ENCODE peak calls at places on chromosomes 1 and 21, in eight cellular contexts. R is naive thymus-derived CD4-positive, alpha-beta T cell; K is mammary epithelial cell; W is BE2C; N is neuronal stem cell; X is foreskin fibroblast; Q is left ventricle myocardium inferior; O is body of pancreas. S is an unnamed sample.

GRCh38 chr1:232439011-232439410 is 190.9 kb downstream of the SIPA1L2 start:
- DNase-seq in K (no peak), N (no peak), O (no peak), R (no peak), Q (no peak), X (no peak), W (no peak), S (no peak)

GRCh38 chr1:210233495-210234253 is 1.1 kb downstream of the SERTAD4 start:
- DNase-seq in K (peak; percentile 80), W (peak; percentile 55), N (peak; percentile 53), X (peak; percentile 67), R (no peak), Q (peak; percentile 37), O (peak; percentile 48), S (peak; percentile 23)

GRCh38 chr1:111735858-111736544 is 3.2 kb downstream of the INKA2 start:
- DNase-seq in W (peak; percentile 28), O (no peak), K (no peak), N (no peak), Q (no peak), R (no peak), X (no peak), S (no peak)

GRCh38 chr1:194289569-194290266 is 1103.3 kb upstream of the B3GALT2 start:
- DNase-seq in R (peak; percentile 84), O (no peak), W (no peak), Q (no peak), X (no peak), N (no peak), K (no peak), S (peak; percentile 44)

GRCh38 chr1:231594123-231594522 is 32.5 kb upstream of the DISC1 start:
- DNase-seq in K (no peak), Q (no peak), W (no peak), R (no peak), N (no peak), O (no peak), X (no peak), S (no peak)

GRCh38 chr1:27000817-27001460 is 7.4 kb downstream of the TRNP1 start:
- DNase-seq in Q (no peak), O (no peak), X (peak; percentile 84), W (no peak), K (no peak), N (no peak), R (no peak), S (no peak)

GRCh38 chr21:29235714-29236197 is 63.0 kb upstream of the BACH1 start:
- DNase-seq in X (no peak), O (no peak), Q (no peak), R (no peak), N (no peak), W (no peak), K (no peak), S (no peak)

GRCh38 chr1:240245629-240246020 is 153.9 kb downstream of the FMN2 start:
- DNase-seq in W (no peak), N (no peak), X (no peak), Q (no peak), K (no peak), R (no peak), O (no peak), S (no peak)

GRCh38 chr1:153343040-153343681 is 5.5 kb downstream of the PGLYRP4 start:
- DNase-seq in W (no peak), O (no peak), K (peak; percentile 42), N (no peak), Q (no peak), X (no peak), R (no peak), S (no peak)

GRCh38 chr1:104932030-104932915 is 1182.6 kb downstream of the AMY1C start:
- DNase-seq in K (no peak), R (no peak), W (no peak), O (no peak), N (no peak), Q (no peak), X (no peak), S (no peak)

GRCh38 chr1:14980801-14981200 is 172.7 kb upstream of the TMEM51 start:
- DNase-seq in W (no peak), X (no peak), N (peak; percentile 26), O (no peak), Q (no peak), K (no peak), R (no peak), S (no peak)

GRCh38 chr1:205593532-205593931 is 38.3 kb downstream of the ELK4 start:
- DNase-seq in Q (no peak), W (no peak), K (no peak), O (no peak), N (no peak), R (peak; percentile 54), X (no peak), S (no peak)

GRCh38 chr1:205590457-205590768 is 41.4 kb downstream of the ELK4 start:
- DNase-seq in W (no peak), K (no peak), X (no peak), N (no peak), R (no peak), O (no peak), Q (no peak), S (no peak)

GRCh38 chr1:205592443-205593003 is 39.3 kb downstream of the ELK4 start:
- DNase-seq in X (no peak), Q (no peak), N (no peak), O (no peak), K (no peak), R (no peak), W (no peak), S (no peak)

GRCh38 chr1:205590777-205591513 is 40.9 kb downstream of the ELK4 start:
- DNase-seq in O (no peak), R (no peak), K (no peak), X (no peak), N (no peak), Q (no peak), W (no peak), S (no peak)

DNA sequence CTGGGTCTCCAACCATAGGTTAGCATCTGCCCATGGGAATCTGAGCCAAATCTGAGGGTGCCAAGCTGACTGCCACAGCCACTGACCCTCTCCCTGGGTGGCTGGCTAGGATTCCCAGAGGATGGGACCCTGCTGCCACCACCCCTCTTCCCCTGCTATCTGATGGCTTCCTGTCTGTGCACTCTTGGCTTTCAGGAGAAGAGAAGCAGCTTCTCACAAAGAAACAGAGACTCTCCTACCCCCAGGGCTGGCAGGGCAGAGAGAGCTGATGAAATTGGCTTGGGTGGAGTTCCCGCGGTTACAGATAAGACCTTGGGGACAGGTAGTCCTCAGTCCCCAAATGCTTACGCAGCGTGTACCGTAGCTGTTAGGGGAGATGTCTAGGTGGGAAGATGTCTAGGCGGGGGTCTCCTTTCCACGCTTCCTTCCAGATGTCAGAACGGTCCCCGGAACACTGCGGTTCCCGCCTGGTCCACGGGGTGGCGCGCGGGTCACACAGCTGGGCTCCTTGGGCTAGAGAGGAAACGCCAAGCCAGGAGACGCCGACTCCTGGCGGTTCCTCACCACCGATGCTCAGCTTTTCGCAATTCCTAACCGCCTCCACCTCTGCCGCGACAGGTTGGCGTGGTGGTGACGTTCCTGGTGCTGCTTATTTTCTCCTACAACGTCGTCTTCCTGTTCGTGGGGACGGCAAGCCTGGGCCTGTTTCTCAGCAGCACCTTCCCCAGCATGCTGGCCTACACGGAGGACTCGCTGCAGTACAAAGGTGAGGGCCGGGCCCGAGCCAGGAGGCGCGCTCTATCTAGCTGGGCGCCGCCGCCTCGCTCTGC is 40.1 kb downstream of the ELK4 start:
- DNase-seq in O (peak; percentile 93), W (peak; percentile 87), Q (peak; percentile 83), X (peak; percentile 67), K (peak; percentile 98), R (peak; percentile 90), N (peak; percentile 75), S (peak; percentile 83)
- H3K4me3 ChIP-seq in O (no peak overlapping the region), W (peak overlapping the region; percentile 60), Q (peak overlapping the region; percentile 64), X (peak overlapping the region; percentile 54), K (no peak overlapping the region), R (peak overlapping the region; percentile 55), N (peak overlapping the region; percentile 39), S (peak overlapping the region; percentile 46)

DNA sequence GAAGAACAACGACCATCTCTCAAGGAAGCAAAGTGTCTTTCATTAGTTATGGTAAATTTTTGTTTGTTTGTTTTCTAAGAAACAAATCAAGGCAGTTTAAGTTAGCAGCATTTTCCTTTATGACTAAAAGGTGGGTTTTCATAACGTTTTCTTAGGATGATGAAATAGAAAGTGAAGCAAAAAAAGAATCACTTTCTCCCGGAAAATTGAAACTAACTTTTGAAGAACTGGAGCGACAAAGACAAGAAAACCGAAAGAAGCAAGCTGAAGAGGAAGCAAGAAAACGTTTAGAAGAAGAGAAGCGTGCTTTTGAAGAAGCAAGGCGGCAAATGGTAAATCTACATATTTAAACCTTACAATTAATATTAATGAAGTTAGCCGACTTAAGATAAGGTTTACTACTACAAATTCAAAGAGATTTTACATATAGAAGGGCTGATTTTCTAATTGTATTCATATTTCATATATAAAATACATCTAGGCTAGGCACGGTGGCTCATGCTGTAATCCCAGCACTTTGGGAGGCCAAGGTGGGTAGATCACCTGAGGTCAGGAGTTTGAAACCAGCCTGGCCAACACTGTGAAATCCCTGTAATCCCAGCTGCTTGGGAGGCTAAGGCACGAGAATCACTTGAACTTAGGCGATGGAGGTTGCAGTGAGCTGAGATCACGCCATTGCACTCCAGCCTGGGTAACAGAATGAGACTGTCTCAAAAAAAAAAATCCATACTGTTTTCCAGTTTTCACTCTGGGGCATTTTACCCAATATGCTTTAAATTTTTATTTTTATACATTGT is 38.3 kb downstream of the NEXN start:
- DNase-seq in Q (no peak), K (no peak), N (no peak), O (no peak), X (no peak), R (no peak), W (no peak), S (peak; percentile 11)
- H3K4me3 ChIP-seq in Q (peak overlapping the region; percentile 34), K (no peak overlapping the region), N (no peak overlapping the region), O (no peak overlapping the region), X (peak overlapping the region; percentile 10), R (peak overlapping the region; percentile 0), W (no peak overlapping the region), S (peak overlapping the region; percentile 19)

GRCh38 chr1:84899969-84900368 is 7.0 kb upstream of the LPAR3 start:
- DNase-seq in X (no peak), W (no peak), R (no peak), K (no peak), O (no peak), Q (no peak), N (no peak), S (no peak)
- H3K4me3 ChIP-seq in X (no peak overlapping the region), W (no peak overlapping the region), R (no peak overlapping the region), K (no peak overlapping the region), O (no peak overlapping the region), Q (no peak overlapping the region), N (no peak overlapping the region), S (no peak overlapping the region)

GRCh38 chr1:223824712-223825111 is 21.0 kb downstream of the TP53BP2 start:
- DNase-seq in O (no peak), W (no peak), R (no peak), X (no peak), N (no peak), Q (no peak), K (no peak), S (no peak)

GRCh38 chr1:223824287-223824686 is 21.5 kb downstream of the TP53BP2 start:
- DNase-seq in Q (no peak), N (no peak), R (no peak), O (no peak), K (no peak), X (no peak), W (no peak), S (no peak)

GRCh38 chr1:223820515-223820858 is 25.3 kb downstream of the TP53BP2 start:
- DNase-seq in Q (no peak), K (no peak), W (no peak), X (no peak), N (no peak), R (no peak), O (no peak), S (no peak)

GRCh38 chr1:223819730-223820514 is 25.8 kb downstream of the TP53BP2 start:
- DNase-seq in N (no peak), X (no peak), O (no peak), Q (no peak), R (no peak), K (no peak), W (no peak), S (peak; percentile 15)

GRCh38 chr1:223820976-223821375 is 24.8 kb downstream of the TP53BP2 start:
- DNase-seq in W (no peak), X (no peak), O (no peak), Q (no peak), K (no peak), R (no peak), N (no peak), S (no peak)
- H3K4me3 ChIP-seq in W (no peak overlapping the region), X (peak overlapping the region; percentile 11), O (no peak overlapping the region), Q (no peak overlapping the region), K (no peak overlapping the region), R (no peak overlapping the region), N (no peak overlapping the region), S (no peak overlapping the region)

S was measured in small intestine.